ENCODE peak calls at places on chromosome 14, in five cellular contexts. R is Calu3; N is H54; K is CD8-positive, alpha-beta memory T cell; V is pancreas. Q is an unnamed sample.

GRCh38 chr14:55129086-55129427 is at the start of gene LGALS3:
- DNase-seq in V (peak), R (peak), K (peak), N (peak), Q (no peak)

GRCh38 chr14:39474416-39474911 is 42.2 kb upstream of the FBXO33 start:
- DNase-seq in N (no peak), K (no peak), R (no peak), V (no peak), Q (peak)

GRCh38 chr14:60655898-60656754 is 6.8 kb upstream of the SIX1 start:
- DNase-seq in R (no peak), K (no peak), V (no peak), N (no peak), Q (no peak)

GRCh38 chr14:61520546-61520945 is 174.8 kb upstream of the HIF1A start:
- DNase-seq in V (no peak), R (no peak), N (no peak), K (no peak), Q (no peak)

GRCh38 chr14:97301931-97302559 is 504.9 kb downstream of the VRK1 start:
- DNase-seq in K (no peak), V (no peak), R (no peak), N (no peak), Q (no peak)

GRCh38 chr14:104404922-104405321 is 174.6 kb upstream of the C14orf180 start:
- DNase-seq in K (no peak), N (no peak), V (no peak), R (no peak), Q (no peak)

GRCh38 chr14:69268763-69269162 is 8.8 kb downstream of the GALNT16 start:
- DNase-seq in R (no peak), K (no peak), V (no peak), N (no peak), Q (no peak)

GRCh38 chr14:59276235-59276634 is 87.8 kb downstream of the DAAM1 start:
- DNase-seq in N (no peak), R (no peak), K (no peak), V (no peak), Q (no peak)